ENCODE peak calls at places on chromosomes 3 and 15, in four cellular contexts. E, O, S and R are unnamed samples.

GRCh38 chr15:41790756-41791546 is 16.7 kb downstream of the MAPKBP1 start:
- DNase-seq in E (no peak), O (peak), S (peak), R (peak)

GRCh38 chr3:113495035-113495434 is 19.9 kb downstream of the SPICE1 start:
- DNase-seq in S (peak), E (peak), O (peak), R (peak)

GRCh38 chr15:38652998-38653397 is 88.4 kb upstream of the RASGRP1 start:
- DNase-seq in O (no peak), E (peak), S (no peak), R (no peak)

GRCh38 chr3:66473181-66473580 is 27.6 kb downstream of the LRIG1 start:
- DNase-seq in O (peak), E (no peak), S (no peak), R (no peak)

GRCh38 chr3:123424321-123424998 is 24.4 kb downstream of the ADCY5 start:
- DNase-seq in S (no peak), O (no peak), E (no peak), R (no peak)

GRCh38 chr3:44128057-44128775 is 113.5 kb upstream of the TOPAZ1 start:
- DNase-seq in O (no peak), E (no peak), S (no peak), R (no peak)

GRCh38 chr3:138174421-138175122 is at the start of gene DBR1:
- DNase-seq in S (peak), E (peak), O (peak), R (peak)

GRCh38 chr3:51715231-51716058 is 8.6 kb downstream of the GRM2 start:
- DNase-seq in O (no peak), E (no peak), S (no peak), R (peak)

GRCh38 chr3:23004971-23005370 is 198.2 kb upstream of the UBE2E2 start:
- DNase-seq in E (no peak), S (peak), O (peak), R (no peak)

GRCh38 chr3:14265246-14265962 is 86.8 kb downstream of the LSM3 start:
- DNase-seq in O (peak), S (peak), E (no peak), R (no peak)

GRCh38 chr15:52658955-52659354 is 20.2 kb downstream of the ATOSA start:
- DNase-seq in S (peak), E (peak), O (no peak), R (no peak)

GRCh38 chr15:68510558-68510957 is 68.2 kb upstream of the CORO2B start:
- DNase-seq in O (no peak), E (no peak), S (no peak), R (no peak)

GRCh38 chr3:120425877-120426276 is 24.9 kb downstream of the FSTL1 start:
- DNase-seq in E (no peak), O (peak), S (no peak), R (no peak)

GRCh38 chr15:57298843-57299550 is 77.3 kb upstream of the CGNL1 start:
- DNase-seq in O (no peak), E (no peak), S (no peak), R (no peak)

GRCh38 chr15:71333839-71334238 is 218.6 kb downstream of the THSD4 start:
- DNase-seq in S (no peak), O (peak), E (no peak), R (no peak)

GRCh38 chr3:133574260-133574881 is 885 bp downstream of the CDV3 start:
- DNase-seq in O (peak), E (peak), S (peak), R (peak)

GRCh38 chr3:61894988-61895935 is 333.9 kb downstream of the PTPRG start:
- DNase-seq in S (peak), O (peak), E (peak), R (peak)

GRCh38 chr3:99817437-99818240 is at the start of gene CMSS1:
- DNase-seq in S (peak), E (peak), O (peak), R (peak)

GRCh38 chr3:69443554-69443953 is 57.7 kb upstream of the FRMD4B start:
- DNase-seq in E (no peak), O (no peak), S (no peak), R (no peak)

GRCh38 chr3:86554346-86554745 is 436.6 kb downstream of the VGLL3 start:
- DNase-seq in S (no peak), E (no peak), O (no peak), R (no peak)

GRCh38 chr3:141471160-141471559 is 15.7 kb upstream of the RASA2 start:
- DNase-seq in S (peak), E (no peak), O (peak), R (no peak)

GRCh38 chr3:109188726-109189125 is 52.2 kb downstream of the C3orf85 start:
- DNase-seq in S (no peak), O (no peak), E (no peak), R (no peak)

GRCh38 chr15:34049096-34049495 is 10.1 kb upstream of the AVEN start:
- DNase-seq in E (no peak), S (peak), O (peak), R (no peak)

GRCh38 chr15:61522375-61522774 is 293.3 kb upstream of the RORA start:
- DNase-seq in S (no peak), O (no peak), E (no peak), R (no peak)

GRCh38 chr3:37463163-37463562 is 288.8 kb upstream of the LRRFIP2 start:
- DNase-seq in O (no peak), E (no peak), S (no peak), R (no peak)

GRCh38 chr3:107752202-107752990 is 229.6 kb downstream of the BBX start:
- DNase-seq in S (peak), O (peak), E (no peak), R (no peak)

GRCh38 chr3:43773273-43774104 is 82.8 kb downstream of the ABHD5 start:
- DNase-seq in O (no peak), S (peak), E (no peak), R (no peak)